ENCODE peak calls at places on chromosomes 2 and 18, in seven cellular contexts. X is heart left ventricle, L is lower lobe of right lung, K is T-helper 1 cell, S is nucleus accumbens, E is Panc1, J is astrocyte of the spinal cord. P is an unnamed sample.

GRCh38 chr2:109470121-109470921 is 143.4 kb downstream of the SEPTIN10 start:
- DNase-seq in E (no peak), J (peak), L (peak), S (no peak), K (no peak), X (peak), P (no peak)

GRCh38 chr2:216632321-216632951 is 784 bp upstream of the IGFBP2 start:
- DNase-seq in S (no peak), L (no peak), X (no peak), K (no peak), J (no peak), E (no peak), P (no peak)

GRCh38 chr2:205892141-205893064 is 193.6 kb downstream of the INO80D start:
- DNase-seq in K (no peak), E (no peak), L (peak), X (no peak), S (peak), J (peak), P (no peak)

GRCh38 chr18:46431522-46432171 is 225.4 kb downstream of the LOXHD1 start:
- DNase-seq in X (no peak), S (no peak), J (no peak), E (no peak), K (no peak), L (no peak), P (no peak)

GRCh38 chr2:219527472-219527871 is 13.2 kb downstream of the ASIC4 start:
- DNase-seq in E (no peak), K (no peak), J (no peak), X (no peak), S (no peak), L (no peak), P (no peak)

GRCh38 chr2:207881902-207882301 is 112.2 kb upstream of the FZD5 start:
- DNase-seq in K (no peak), L (no peak), S (no peak), E (no peak), X (no peak), J (peak), P (no peak)

GRCh38 chr2:38836801-38837200 is 38.9 kb downstream of the DHX57 start:
- DNase-seq in K (no peak), L (no peak), J (no peak), X (no peak), E (no peak), S (no peak), P (no peak)

GRCh38 chr2:20507166-20507692 is 60.4 kb downstream of the RHOB start:
- DNase-seq in E (no peak), K (no peak), L (no peak), J (no peak), X (no peak), S (no peak), P (no peak)

GRCh38 chr18:35582899-35583558 is 1.5 kb downstream of the GALNT1 start:
- DNase-seq in J (peak), X (no peak), L (no peak), E (no peak), K (no peak), S (no peak), P (no peak)

GRCh38 chr2:10072656-10073480 is 7.3 kb downstream of the CYS1 start:
- DNase-seq in J (peak), X (peak), S (peak), L (peak), E (peak), K (peak), P (peak)

GRCh38 chr18:79924814-79925655 is 26.4 kb downstream of the SLC66A2 start:
- DNase-seq in L (peak), E (no peak), J (no peak), K (no peak), X (peak), S (peak), P (peak)

GRCh38 chr18:79353238-79353637 is 42.5 kb upstream of the NFATC1 start:
- DNase-seq in K (no peak), J (no peak), X (no peak), S (peak), E (no peak), L (no peak), P (no peak)

GRCh38 chr2:36352024-36352398 is 3.6 kb upstream of the CRIM1 start:
- DNase-seq in K (no peak), L (no peak), S (no peak), E (no peak), X (no peak), J (peak), P (no peak)